ENCODE peak calls at places on chromosomes 6 and 20, in four cellular contexts. Q, O, Y and W are unnamed samples.

GRCh38 chr6:36544228-36544627 is 3.1 kb downstream of the STK38 start:
- DNase-seq in Q (no peak), O (no peak), Y (peak), W (no peak)

GRCh38 chr6:29345380-29345779 is 23.3 kb downstream of the OR5V1 start:
- DNase-seq in Q (no peak), O (no peak), Y (no peak), W (no peak)

GRCh38 chr20:37558779-37559178 is 31.1 kb upstream of the BLCAP start:
- DNase-seq in Q (no peak), O (no peak), Y (no peak), W (no peak)

GRCh38 chr6:141484726-141485125 is 648.0 kb upstream of the GJE1 start:
- DNase-seq in Q (no peak), O (no peak), Y (no peak), W (no peak)

GRCh38 chr20:19811231-19811630 is 53.2 kb downstream of the RIN2 start:
- DNase-seq in Q (no peak), O (no peak), Y (no peak), W (no peak)

GRCh38 chr6:91240878-91241603 is 654.2 kb upstream of the MAP3K7 start:
- DNase-seq in Q (no peak), O (no peak), Y (no peak), W (no peak)

GRCh38 chr6:2909718-2910117 is 6.6 kb upstream of the SERPINB9 start:
- DNase-seq in Q (no peak), O (no peak), Y (no peak), W (no peak)

GRCh38 chr6:155646443-155646842 is 190.8 kb upstream of the NOX3 start:
- DNase-seq in Q (no peak), O (no peak), Y (no peak), W (no peak)

GRCh38 chr6:142842423-142843261 is 102.3 kb downstream of the HIVEP2 start:
- DNase-seq in Q (no peak), O (no peak), Y (peak), W (no peak)

GRCh38 chr6:152484806-152485205 is 152.4 kb downstream of the SYNE1 start:
- DNase-seq in Q (no peak), O (no peak), Y (no peak), W (no peak)

GRCh38 chr6:155883334-155883731 is 427.7 kb upstream of the NOX3 start:
- DNase-seq in Q (no peak), O (no peak), Y (no peak), W (no peak)

GRCh38 chr6:33794910-33795615 is 6.1 kb upstream of the LEMD2 start:
- DNase-seq in Q (no peak), O (no peak), Y (no peak), W (peak)

GRCh38 chr6:6915219-6915618 is 192.5 kb upstream of the RREB1 start:
- DNase-seq in Q (no peak), O (no peak), Y (no peak), W (no peak)

GRCh38 chr6:89258912-89259311 is 41.8 kb upstream of the GABRR1 start:
- DNase-seq in Q (no peak), O (no peak), Y (no peak), W (no peak)

GRCh38 chr6:35148167-35148741 is 7.1 kb upstream of the TCP11 start:
- DNase-seq in Q (no peak), O (no peak), Y (no peak), W (no peak)

GRCh38 chr6:43687437-43688347 is at the start of gene MRPS18A:
- DNase-seq in Q (peak), O (peak), Y (peak), W (peak)